ENCODE peak calls at places on chromosomes 6 and 20, in four cellular contexts. One of them, this sample, is unnamed.

GRCh38 chr6:2529217-2529719 is 221.5 kb downstream of the MYLK4 start:
- DNase-seq in uterus: no peak
- DNase-seq in erythroblast: no peak
- DNase-seq in heart left ventricle: no peak
- DNase-seq in this sample: no peak

GRCh38 chr6:119444642-119445557 is 95.3 kb upstream of the MAN1A1 start:
- DNase-seq in heart left ventricle: no peak
- DNase-seq in uterus: no peak
- DNase-seq in erythroblast: peak
- DNase-seq in this sample: no peak

GRCh38 chr20:37954626-37955025 is 51.7 kb downstream of the VSTM2L start:
- DNase-seq in uterus: no peak
- DNase-seq in erythroblast: no peak
- DNase-seq in heart left ventricle: no peak
- DNase-seq in this sample: no peak

GRCh38 chr20:37764333-37764935 is 70.6 kb downstream of the CTNNBL1 start:
- DNase-seq in heart left ventricle: no peak
- DNase-seq in erythroblast: no peak
- DNase-seq in uterus: no peak
- DNase-seq in this sample: no peak

GRCh38 chr6:22383016-22383415 is 86.2 kb upstream of the PRL start:
- DNase-seq in uterus: no peak
- DNase-seq in erythroblast: no peak
- DNase-seq in heart left ventricle: no peak
- DNase-seq in this sample: no peak

GRCh38 chr6:44431118-44431725 is 43.7 kb downstream of the CDC5L start:
- DNase-seq in heart left ventricle: peak
- DNase-seq in erythroblast: peak
- DNase-seq in uterus: peak
- DNase-seq in this sample: peak

GRCh38 chr6:35522660-35523658 is 10.3 kb upstream of the TULP1 start:
- DNase-seq in heart left ventricle: peak
- DNase-seq in erythroblast: peak
- DNase-seq in uterus: peak
- DNase-seq in this sample: peak

GRCh38 chr6:53023323-53023722 is 28.2 kb upstream of the GSTA4 start:
- DNase-seq in heart left ventricle: no peak
- DNase-seq in erythroblast: no peak
- DNase-seq in uterus: no peak
- DNase-seq in this sample: peak

GRCh38 chr20:59004763-59005522 is 2.1 kb downstream of the CTSZ start:
- DNase-seq in erythroblast: peak
- DNase-seq in uterus: peak
- DNase-seq in heart left ventricle: peak
- DNase-seq in this sample: peak

GRCh38 chr20:6576721-6577120 is 190.8 kb upstream of the BMP2 start:
- DNase-seq in heart left ventricle: no peak
- DNase-seq in erythroblast: no peak
- DNase-seq in uterus: no peak
- DNase-seq in this sample: no peak

GRCh38 chr6:74609857-74610256 is 596.0 kb downstream of the COL12A1 start:
- DNase-seq in erythroblast: no peak
- DNase-seq in uterus: no peak
- DNase-seq in heart left ventricle: no peak
- DNase-seq in this sample: no peak

GRCh38 chr20:59248031-59248684 is 52.3 kb upstream of the EDN3 start:
- DNase-seq in erythroblast: no peak
- DNase-seq in uterus: no peak
- DNase-seq in heart left ventricle: no peak
- DNase-seq in this sample: no peak

GRCh38 chr6:27138398-27138797 is 109.1 kb upstream of the PRSS16 start:
- DNase-seq in uterus: no peak
- DNase-seq in heart left ventricle: no peak
- DNase-seq in erythroblast: peak
- DNase-seq in this sample: no peak

GRCh38 chr6:27133281-27134227 is 113.9 kb upstream of the PRSS16 start:
- DNase-seq in heart left ventricle: peak
- DNase-seq in uterus: no peak
- DNase-seq in erythroblast: peak
- DNase-seq in this sample: peak

GRCh38 chr6:27136978-27137814 is 110.3 kb upstream of the PRSS16 start:
- DNase-seq in uterus: no peak
- DNase-seq in heart left ventricle: no peak
- DNase-seq in erythroblast: peak
- DNase-seq in this sample: no peak

GRCh38 chr6:27135087-27135657 is 112.3 kb upstream of the PRSS16 start:
- DNase-seq in erythroblast: no peak
- DNase-seq in uterus: no peak
- DNase-seq in heart left ventricle: no peak
- DNase-seq in this sample: no peak

DNA sequence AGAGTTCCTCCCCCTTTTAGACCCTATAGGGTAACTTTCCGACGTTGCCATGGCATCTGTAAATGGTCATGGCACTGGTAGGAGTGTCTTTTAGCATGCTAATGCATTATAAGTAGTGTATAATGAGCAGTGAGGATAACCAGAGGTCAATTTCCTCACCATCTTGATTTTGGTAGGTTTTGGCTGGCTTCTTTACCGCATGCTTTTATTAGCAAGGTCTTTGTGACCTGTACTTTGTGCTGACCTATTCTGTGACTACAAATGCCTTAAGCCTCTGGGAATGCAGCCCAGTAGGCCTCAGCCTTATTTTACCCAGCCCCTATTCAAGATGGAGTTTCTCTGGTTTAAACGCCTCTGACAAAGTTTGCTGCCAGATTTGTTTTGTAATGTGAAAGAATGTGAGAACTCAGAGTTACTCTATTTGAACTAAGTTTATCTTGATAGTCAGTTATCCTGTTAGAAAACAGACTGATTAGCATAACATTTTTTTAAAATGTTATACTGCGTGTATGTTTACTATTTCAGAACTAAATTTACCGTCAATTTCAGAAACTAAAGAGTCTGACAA is 111.3 kb upstream of the PRSS16 start:
- DNase-seq in heart left ventricle: no peak
- DNase-seq in erythroblast: no peak
- DNase-seq in uterus: no peak
- DNase-seq in this sample: no peak
- TF ChIP-seq POLR2A in heart left ventricle: no peak
- TF ChIP-seq POLR2A in erythroblast: no peak
- TF ChIP-seq POLR2A in uterus: no peak
- TF ChIP-seq POLR2A in this sample: no peak

GRCh38 chr6:31144296-31144969 is 5.6 kb upstream of the PSORS1C2 start:
- DNase-seq in uterus: no peak
- DNase-seq in erythroblast: no peak
- DNase-seq in heart left ventricle: no peak
- DNase-seq in this sample: peak

GRCh38 chr6:31143148-31143547 is 4.3 kb upstream of the PSORS1C2 start:
- DNase-seq in erythroblast: no peak
- DNase-seq in uterus: peak
- DNase-seq in heart left ventricle: peak
- DNase-seq in this sample: peak

GRCh38 chr6:31140643-31141042 is 1.8 kb upstream of the PSORS1C2 start:
- DNase-seq in erythroblast: no peak
- DNase-seq in uterus: no peak
- DNase-seq in heart left ventricle: no peak
- DNase-seq in this sample: no peak

GRCh38 chr6:31144970-31145340 is 6.1 kb upstream of the PSORS1C2 start:
- DNase-seq in erythroblast: no peak
- DNase-seq in heart left ventricle: no peak
- DNase-seq in uterus: no peak
- DNase-seq in this sample: no peak

DNA sequence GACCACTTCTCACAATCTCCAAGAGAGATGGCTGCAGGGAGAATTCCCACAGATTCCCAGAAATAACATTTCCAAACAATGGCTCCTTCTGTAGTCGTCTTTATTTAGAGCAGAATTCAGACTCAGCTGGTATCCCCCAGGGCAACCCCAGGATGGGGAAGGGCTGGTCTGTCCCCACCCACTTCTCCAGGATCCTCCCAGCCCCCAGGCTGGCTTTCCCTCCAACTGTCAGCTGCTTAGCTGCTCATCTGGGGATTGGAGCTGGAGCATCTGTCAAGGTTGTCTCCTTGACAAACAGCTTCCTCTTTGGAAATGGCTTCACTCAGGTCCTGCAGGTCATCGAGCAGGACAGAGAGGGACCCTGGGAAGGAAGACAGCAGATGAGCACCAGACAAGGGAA is 3.5 kb upstream of the PSORS1C2 start:
- DNase-seq in heart left ventricle: no peak
- DNase-seq in erythroblast: no peak
- DNase-seq in uterus: no peak
- DNase-seq in this sample: no peak
- TF ChIP-seq POLR2A in heart left ventricle: no peak
- TF ChIP-seq POLR2A in erythroblast: no peak
- TF ChIP-seq POLR2A in uterus: no peak
- TF ChIP-seq POLR2A in this sample: no peak

DNA sequence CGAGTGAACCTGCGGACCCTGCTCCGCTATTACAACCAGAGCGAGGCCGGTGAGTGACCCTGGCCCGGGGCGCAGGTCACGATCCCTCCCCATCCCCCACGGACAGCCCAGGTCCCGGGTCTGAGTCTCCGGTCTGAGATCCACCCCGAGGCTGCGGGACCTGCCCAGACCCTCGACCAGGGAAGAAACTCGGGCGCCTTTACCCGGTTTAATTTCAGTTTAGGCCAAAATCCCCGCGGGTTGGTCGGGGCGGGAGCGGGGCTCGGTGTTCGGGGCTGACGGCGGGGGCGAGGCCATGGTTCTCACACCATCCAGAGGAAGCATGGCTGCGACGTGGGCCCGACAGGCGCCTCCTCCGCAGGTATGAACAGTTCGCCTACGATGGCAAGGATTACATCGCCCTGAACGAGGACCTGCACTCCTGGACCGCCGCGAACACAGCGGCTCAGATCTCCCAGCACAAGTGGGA is 46.9 kb upstream of the TRIM26 start:
- DNase-seq in erythroblast: no peak
- DNase-seq in uterus: no peak
- DNase-seq in heart left ventricle: no peak
- DNase-seq in this sample: no peak
- TF ChIP-seq POLR2A in erythroblast: no peak
- TF ChIP-seq POLR2A in uterus: no peak
- TF ChIP-seq POLR2A in heart left ventricle: no peak
- TF ChIP-seq POLR2A in this sample: no peak

GRCh38 chr20:20456736-20457135 is 88.8 kb downstream of the INSM1 start:
- DNase-seq in heart left ventricle: no peak
- DNase-seq in uterus: no peak
- DNase-seq in erythroblast: no peak
- DNase-seq in this sample: no peak

GRCh38 chr20:20461526-20461925 is 93.6 kb downstream of the INSM1 start:
- DNase-seq in uterus: no peak
- DNase-seq in heart left ventricle: no peak
- DNase-seq in erythroblast: no peak
- DNase-seq in this sample: no peak

GRCh38 chr20:20462185-20462584 is 94.3 kb downstream of the INSM1 start:
- DNase-seq in uterus: no peak
- DNase-seq in erythroblast: no peak
- DNase-seq in heart left ventricle: no peak
- DNase-seq in this sample: no peak

GRCh38 chr20:20457392-20458126 is 89.7 kb downstream of the INSM1 start:
- DNase-seq in heart left ventricle: no peak
- DNase-seq in erythroblast: no peak
- DNase-seq in uterus: no peak
- DNase-seq in this sample: no peak

DNA sequence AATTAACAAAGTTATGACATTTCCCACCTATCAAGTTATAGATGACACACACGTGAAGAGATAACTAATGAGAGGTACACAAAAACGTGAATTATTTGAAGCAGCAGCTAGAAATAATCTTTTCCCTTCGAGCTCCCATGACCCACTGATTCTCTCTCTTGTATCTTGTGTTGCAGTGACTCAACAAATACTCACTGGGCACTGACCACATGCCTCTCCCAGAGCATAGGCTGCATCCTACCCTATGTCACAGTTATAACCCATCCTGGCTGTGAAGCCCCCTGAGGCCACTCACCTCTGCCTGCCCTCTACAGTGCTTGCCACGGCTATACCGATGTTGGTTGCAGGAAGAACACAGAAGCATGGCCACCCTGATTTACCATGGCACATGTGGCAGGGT is 91.8 kb downstream of the INSM1 start:
- DNase-seq in heart left ventricle: no peak
- DNase-seq in uterus: no peak
- DNase-seq in erythroblast: no peak
- DNase-seq in this sample: no peak
- TF ChIP-seq POLR2A in heart left ventricle: no peak
- TF ChIP-seq POLR2A in uterus: no peak
- TF ChIP-seq POLR2A in erythroblast: no peak
- TF ChIP-seq POLR2A in this sample: no peak